ENCODE peak calls at places on chromosome 11, in four cellular contexts. T is neuronal stem cell, F is HAP-1, M is heart left ventricle. P is an unnamed sample. For H3K36me3 and H3K4me1, the result is how much of the 10 kb centered on the place peaks cover.

GRCh38 chr11:47176328-47177228 is at the start of gene ARFGAP2:
- DNase-seq in T (peak), F (peak), M (peak), P (peak)

GRCh38 chr11:70079691-70080090 is 1.6 kb downstream of the ANO1 start:
- DNase-seq in T (no peak), F (no peak), M (no peak), P (no peak)

GRCh38 chr11:134364261-134364660 is 32.5 kb downstream of the GLB1L2 start:
- DNase-seq in T (no peak), F (no peak), M (no peak), P (peak)

GRCh38 chr11:70630816-70631623 is 232.7 kb downstream of the CTTN start:
- DNase-seq in T (no peak), F (no peak), M (no peak), P (no peak)

GRCh38 chr11:69657911-69658605 is 17.1 kb downstream of the LTO1 start:
- DNase-seq in T (peak), F (peak), M (no peak), P (peak)

GRCh38 chr11:13277719-13278619 is at the start of gene BMAL1:
- DNase-seq in T (no peak), F (no peak), M (peak), P (peak)

GRCh38 chr11:84720706-84721402 is 906.3 kb downstream of the DLG2 start:
- DNase-seq in T (peak), F (peak), M (peak), P (peak)

GRCh38 chr11:2675540-2675939 is 24.3 kb downstream of the KCNQ1OT1 start:
- DNase-seq in T (no peak), F (no peak), M (no peak), P (no peak)

GRCh38 chr11:130868087-130868486 is 48.2 kb downstream of the SNX19 start:
- DNase-seq in T (no peak), F (no peak), M (no peak), P (no peak)
- H3K36me3 ChIP-seq in T (under half), F (under half), M (under half), P (under half)

GRCh38 chr11:128516886-128517285 is 70.5 kb downstream of the ETS1 start:
- DNase-seq in T (no peak), F (no peak), M (no peak), P (no peak)

GRCh38 chr11:128519353-128519752 is 68.0 kb downstream of the ETS1 start:
- DNase-seq in T (no peak), F (no peak), M (no peak), P (no peak)

GRCh38 chr11:128516467-128516778 is 70.9 kb downstream of the ETS1 start:
- DNase-seq in T (no peak), F (no peak), M (no peak), P (no peak)

GRCh38 chr11:128518493-128519207 is 68.7 kb downstream of the ETS1 start:
- DNase-seq in T (no peak), F (no peak), M (no peak), P (no peak)

DNA sequence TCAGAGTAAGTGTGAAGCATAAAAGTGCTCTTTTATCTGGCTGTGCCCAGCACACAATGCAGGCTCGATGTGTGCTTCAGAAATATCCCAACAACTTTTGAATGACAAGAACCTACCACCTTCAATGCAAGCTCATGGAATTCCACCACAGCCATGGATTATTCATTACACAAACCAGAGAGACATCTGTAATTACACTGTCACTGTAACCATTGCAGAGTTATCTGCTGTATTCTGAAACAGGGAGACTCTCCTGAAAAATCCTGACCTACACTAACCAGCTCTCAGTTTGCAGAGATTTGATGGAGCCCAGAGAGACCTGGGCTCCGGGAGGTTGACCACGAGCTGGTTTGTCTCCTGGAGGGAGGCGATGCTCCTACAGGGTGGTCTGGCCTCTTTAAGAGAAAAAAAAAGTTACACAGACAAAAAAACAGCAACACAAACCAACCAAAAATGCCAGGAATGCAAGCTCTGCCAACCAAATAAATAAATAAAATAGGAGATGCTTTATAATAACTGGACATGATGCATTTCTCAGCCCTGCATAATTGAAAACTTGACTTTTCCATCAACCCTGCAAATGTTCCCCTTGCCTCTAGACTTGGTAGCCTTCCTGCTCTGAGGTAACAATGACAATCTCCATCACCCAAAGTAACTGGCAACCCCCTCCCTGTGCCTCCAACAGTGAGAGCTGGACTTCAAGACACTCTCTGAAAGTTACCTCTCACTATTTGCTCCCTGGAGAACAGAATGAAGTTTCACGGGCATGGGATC is 69.7 kb downstream of the ETS1 start:
- DNase-seq in T (no peak), F (no peak), M (no peak), P (no peak)
- H3K4me3 ChIP-seq in T (no peak), F (no peak), M (peak), P (peak)

DNA sequence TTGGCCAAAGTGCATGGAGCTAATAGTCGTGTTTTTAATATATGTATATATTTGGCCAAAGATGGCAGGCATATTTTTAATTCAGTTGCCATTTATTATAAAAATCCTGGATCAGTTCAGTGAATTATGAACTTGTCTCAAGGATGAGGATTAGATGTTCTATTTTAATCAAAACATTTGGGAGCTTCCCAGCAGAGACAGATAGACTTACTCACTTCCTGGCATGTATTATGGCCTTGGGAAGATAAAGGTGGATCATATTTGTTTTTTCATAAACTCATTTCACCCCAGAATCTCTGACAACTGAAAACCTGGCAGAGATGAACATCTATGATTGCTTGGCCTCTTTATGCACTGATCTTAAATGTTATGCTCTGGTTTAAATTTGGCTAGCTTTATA is 148.8 kb downstream of the NCAM1 start:
- DNase-seq in T (no peak), F (no peak), M (no peak), P (no peak)
- H3K4me1 ChIP-seq in T (under half), F (under half), M (under half), P (under half)

GRCh38 chr11:61274084-61274483 is 21.0 kb downstream of the VWCE start:
- DNase-seq in T (no peak), F (no peak), M (no peak), P (no peak)
- H3K36me3 ChIP-seq in T (under half), F (under half), M (under half), P (under half)

DNA sequence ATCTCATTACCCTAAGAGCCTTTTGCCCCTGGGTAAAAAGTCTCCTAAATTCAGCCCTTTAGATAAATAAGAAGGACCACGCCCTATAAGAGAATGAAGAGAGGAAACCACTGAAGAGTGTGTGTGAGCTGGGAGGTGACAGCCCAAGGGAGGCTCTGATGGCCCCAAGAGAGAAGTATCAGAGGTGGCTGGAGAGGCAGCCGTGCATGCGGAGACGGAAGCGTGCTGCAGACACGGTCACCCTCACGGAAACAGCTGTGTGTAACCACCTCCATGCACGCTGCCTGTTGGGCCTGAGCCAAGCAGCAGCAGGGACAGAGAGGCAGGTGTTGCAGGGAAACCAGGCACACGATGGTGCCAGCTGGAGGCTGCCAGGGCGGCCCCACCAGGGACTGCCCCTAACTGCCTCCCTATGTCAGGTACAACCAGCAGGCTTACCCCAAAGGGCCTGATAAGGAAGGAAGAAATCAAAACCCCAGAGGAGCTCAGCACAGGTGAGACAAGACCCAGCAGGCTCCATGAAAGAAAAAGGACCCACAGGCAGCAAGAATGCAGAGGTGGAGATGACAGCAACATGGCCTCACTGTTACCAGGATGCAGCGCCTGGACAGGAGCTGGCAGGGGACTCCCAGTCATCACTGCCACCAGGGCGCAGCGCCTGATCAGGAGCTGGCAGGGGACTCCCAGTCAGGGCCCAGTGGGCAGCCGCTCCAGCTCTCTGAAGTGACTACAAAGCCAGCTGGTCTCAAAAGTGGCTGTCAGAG is 7.8 kb downstream of the LARGE2 start:
- DNase-seq in T (no peak), F (no peak), M (peak), P (peak)
- H3K4me3 ChIP-seq in T (no peak), F (no peak), M (no peak), P (no peak)

P was measured in lower lobe of right lung.